ENCODE peak calls at places on chromosomes 5 and 9, in eight cellular contexts. H is adrenal gland, U is fibroblast of pulmonary artery, Y is A549, W is fibroblast of mammary gland, S is MCF 10A, X is psoas muscle, C is cardiac muscle cell. G is an unnamed sample.
A peak's percentile ranks its signal among the peaks of the same experiment; 100 is the strongest.

GRCh38 chr9:98401140-98402025 is 145.9 kb upstream of the TBC1D2 start:
- DNase-seq in H (no peak), U (peak; percentile 80), Y (no peak), W (no peak), S (no peak), X (no peak), C (peak; percentile 85), G (no peak)

GRCh38 chr5:149776376-149777305 is 46.5 kb downstream of the PPARGC1B start:
- DNase-seq in H (peak; percentile 27), U (no peak), Y (no peak), W (no peak), S (peak; percentile 56), X (no peak), C (no peak), G (no peak)

GRCh38 chr9:133731876-133732321 is 6.3 kb downstream of the SARDH start:
- DNase-seq in H (no peak), U (peak; percentile 56), Y (peak; percentile 74), W (peak; percentile 50), S (peak; percentile 59), X (peak; percentile 65), C (peak; percentile 55), G (no peak)

GRCh38 chr5:171848487-171848886 is 62.9 kb downstream of the SMIM23 start:
- DNase-seq in H (no peak), U (no peak), Y (no peak), W (no peak), S (no peak), X (no peak), C (no peak), G (no peak)

GRCh38 chr5:156000115-156000514 is 326.8 kb upstream of the SGCD start:
- DNase-seq in H (no peak), U (no peak), Y (no peak), W (no peak), S (peak; percentile 25), X (no peak), C (no peak), G (no peak)

GRCh38 chr9:123696476-123696875 is 233.4 kb downstream of the DENND1A start:
- DNase-seq in H (no peak), U (no peak), Y (no peak), W (peak; percentile 24), S (no peak), X (no peak), C (no peak), G (no peak)

GRCh38 chr5:81252904-81253303 is 19.8 kb downstream of the CKMT2 start:
- DNase-seq in H (no peak), U (no peak), Y (no peak), W (no peak), S (no peak), X (no peak), C (no peak), G (no peak)

GRCh38 chr5:125657936-125658335 is 765.3 kb upstream of the GRAMD2B start:
- DNase-seq in H (no peak), U (no peak), Y (no peak), W (no peak), S (no peak), X (no peak), C (no peak), G (no peak)

GRCh38 chr9:121852646-121853616 is 201.5 kb downstream of the DAB2IP start:
- DNase-seq in H (peak; percentile 89), U (peak; percentile 73), Y (no peak), W (peak; percentile 38), S (no peak), X (peak; percentile 80), C (peak; percentile 81), G (no peak)

GRCh38 chr5:88675758-88676636 is 207.0 kb downstream of the MEF2C start:
- DNase-seq in H (peak; percentile 85), U (peak; percentile 54), Y (peak; percentile 50), W (peak; percentile 54), S (no peak), X (no peak), C (peak; percentile 49), G (no peak)

GRCh38 chr5:67268233-67269011 is 71.8 kb upstream of the CD180 start:
- DNase-seq in H (peak; percentile 68), U (peak; percentile 99), Y (peak; percentile 7), W (peak; percentile 99), S (peak; percentile 97), X (peak; percentile 84), C (peak; percentile 98), G (no peak)

GRCh38 chr9:130522233-130522808 is 57.1 kb upstream of the FUBP3 start:
- DNase-seq in H (peak; percentile 55), U (no peak), Y (no peak), W (peak; percentile 25), S (no peak), X (no peak), C (no peak), G (no peak)

GRCh38 chr9:91727316-91727861 is 222.6 kb downstream of the ROR2 start:
- DNase-seq in H (peak; percentile 56), U (peak; percentile 57), Y (peak; percentile 80), W (peak; percentile 59), S (peak; percentile 62), X (no peak), C (peak; percentile 54), G (peak; percentile 78)

GRCh38 chr5:113806823-113807222 is 293.3 kb downstream of the YTHDC2 start:
- DNase-seq in H (no peak), U (peak; percentile 22), Y (no peak), W (no peak), S (peak; percentile 8), X (no peak), C (peak; percentile 39), G (no peak)

GRCh38 chr5:52743970-52744369 is 43.7 kb upstream of the ITGA1 start:
- DNase-seq in H (peak; percentile 44), U (peak; percentile 42), Y (no peak), W (peak; percentile 47), S (no peak), X (no peak), C (peak; percentile 59), G (no peak)

DNA sequence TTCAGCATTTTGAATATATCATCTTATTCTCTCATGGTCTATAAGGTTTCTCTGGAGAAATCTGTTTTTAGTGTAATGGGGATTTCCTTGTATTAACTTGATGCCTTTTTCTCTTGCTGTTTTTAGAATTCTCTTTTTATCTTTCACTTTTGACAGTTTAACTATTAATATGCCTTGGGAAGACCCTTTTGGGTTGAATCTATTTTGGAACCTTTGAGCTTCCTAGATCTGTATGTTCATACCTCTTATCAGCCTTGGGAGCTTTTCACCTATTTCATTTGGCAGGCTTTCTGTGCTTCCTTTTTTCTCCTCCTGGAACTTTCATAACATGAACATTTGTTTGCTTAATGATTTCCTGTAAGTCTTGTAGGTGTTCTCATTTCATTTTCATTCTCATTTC is 22.2 kb downstream of the RCL1 start:
- DNase-seq in H (no peak), U (no peak), Y (no peak), W (no peak), S (no peak), X (no peak), C (no peak), G (peak; percentile 43)
- TF ChIP-seq CTCF in H (no peak), U (no peak), Y (no peak), W (no peak), S (no peak), X (no peak), C (no peak), G (no peak)

DNA sequence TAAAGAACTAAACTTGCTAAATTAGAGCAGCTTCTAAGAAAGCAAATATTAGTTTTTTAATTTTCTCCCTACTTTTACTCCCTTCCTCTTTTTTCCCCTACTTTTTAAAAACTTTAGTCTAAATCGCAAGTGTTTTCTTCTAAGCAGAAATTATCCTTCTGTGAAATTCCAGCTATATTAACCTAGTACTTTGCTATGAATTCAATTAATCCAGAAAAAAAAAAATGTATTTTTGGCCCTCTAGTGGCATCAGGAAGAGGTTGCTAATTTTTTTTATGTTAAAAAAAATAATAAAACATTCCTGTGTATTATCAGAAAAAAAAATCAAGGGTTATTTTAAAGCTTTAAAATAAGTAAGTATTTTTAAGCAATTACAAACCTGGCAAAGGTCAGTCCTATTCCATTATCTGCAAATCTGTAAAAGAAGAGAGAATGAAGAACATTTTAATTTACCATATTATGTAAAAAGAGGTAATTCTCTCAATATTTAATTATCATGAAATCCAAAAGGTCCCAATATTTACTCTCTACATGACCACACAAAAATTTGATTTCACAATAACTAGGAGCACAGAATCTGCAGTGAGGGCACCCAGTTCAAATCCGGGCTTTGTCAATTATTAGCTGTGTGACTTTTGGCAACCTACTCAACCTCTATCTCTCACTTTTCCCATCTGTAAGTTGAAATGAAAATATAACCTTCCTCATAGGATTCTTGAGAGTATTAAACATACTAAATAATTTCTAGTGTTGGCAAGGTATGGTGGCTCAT is 52.0 kb downstream of the CEMIP2 start:
- DNase-seq in H (no peak), U (peak; percentile 44), Y (no peak), W (peak; percentile 19), S (no peak), X (no peak), C (no peak), G (no peak)
- TF ChIP-seq CTCF in H (peak; percentile 62), U (peak; percentile 52), Y (peak; percentile 59), W (peak; percentile 53), S (peak; percentile 42), X (peak; percentile 39), C (peak; percentile 51), G (no peak)

GRCh38 chr5:136174021-136174659 is 18.8 kb downstream of the SMIM32 start:
- DNase-seq in H (no peak), U (peak; percentile 80), Y (peak; percentile 55), W (peak; percentile 73), S (peak; percentile 69), X (no peak), C (peak; percentile 74), G (peak; percentile 43)
- TF ChIP-seq CTCF in H (peak; percentile 67), U (peak; percentile 83), Y (peak; percentile 88), W (peak; percentile 79), S (peak; percentile 91), X (peak; percentile 55), C (peak; percentile 68), G (peak; percentile 63)

GRCh38 chr5:1772634-1773033 is 27.0 kb downstream of the MRPL36 start:
- DNase-seq in H (no peak), U (peak; percentile 68), Y (peak; percentile 47), W (peak; percentile 60), S (peak; percentile 60), X (no peak), C (peak; percentile 64), G (no peak)
- TF ChIP-seq CTCF in H (no peak), U (peak; percentile 67), Y (no peak), W (peak; percentile 55), S (peak; percentile 24), X (no peak), C (peak; percentile 58), G (peak; percentile 9)

GRCh38 chr9:128818839-128819715 is 777 bp downstream of the ENDOG start:
- DNase-seq in H (peak; percentile 47), U (no peak), Y (peak; percentile 35), W (no peak), S (peak; percentile 13), X (peak; percentile 75), C (no peak), G (peak; percentile 55)

GRCh38 chr9:128819716-128820664 is 1.7 kb downstream of the ENDOG start:
- DNase-seq in H (no peak), U (peak; percentile 64), Y (no peak), W (peak; percentile 13), S (no peak), X (peak; percentile 49), C (peak; percentile 81), G (no peak)

GRCh38 chr9:128821584-128822406 is 3.5 kb downstream of the ENDOG start:
- DNase-seq in H (no peak), U (no peak), Y (no peak), W (no peak), S (no peak), X (peak; percentile 48), C (no peak), G (no peak)

GRCh38 chr9:128820665-128821583 is 2.6 kb downstream of the ENDOG start:
- DNase-seq in H (no peak), U (no peak), Y (no peak), W (no peak), S (no peak), X (no peak), C (no peak), G (no peak)

GRCh38 chr9:128818099-128818838 is at the start of gene ENDOG:
- DNase-seq in H (peak; percentile 98), U (peak; percentile 96), Y (peak; percentile 97), W (peak; percentile 95), S (peak; percentile 97), X (peak; percentile 99), C (peak; percentile 98), G (peak; percentile 99)
- TF ChIP-seq CTCF in H (peak; percentile 94), U (peak; percentile 90), Y (peak; percentile 72), W (peak; percentile 95), S (peak; percentile 94), X (peak; percentile 92), C (peak; percentile 98), G (peak; percentile 90)